ENCODE peak calls at places on chromosomes 12 and 14, in four cellular contexts. X is A549; M is right atrium auricular region; F is CD8-positive, alpha-beta memory T cell. L is an unnamed sample.
A peak's percentile ranks its signal among the peaks of the same experiment; 100 is the strongest.

GRCh38 chr14:104212206-104213095 is 74.1 kb downstream of the KIF26A start:
- DNase-seq in X (no peak), M (no peak), F (no peak), L (no peak)

GRCh38 chr14:24064091-24064795 is 7.1 kb upstream of the CPNE6 start:
- DNase-seq in X (no peak), M (no peak), F (no peak), L (no peak)

GRCh38 chr14:103518416-103519042 is 4.1 kb downstream of the CKB start:
- DNase-seq in X (peak; percentile 93), M (no peak), F (peak; percentile 46), L (peak; percentile 92)

GRCh38 chr14:92846162-92846897 is 52.2 kb downstream of the GOLGA5 start:
- DNase-seq in X (no peak), M (no peak), F (no peak), L (no peak)

GRCh38 chr12:26845984-26846383 is 13.0 kb upstream of the ITPR2 start:
- DNase-seq in X (no peak), M (peak; percentile 66), F (no peak), L (no peak)

GRCh38 chr14:66070542-66071319 is 415.4 kb upstream of the CCDC196 start:
- DNase-seq in X (peak; percentile 55), M (no peak), F (peak; percentile 49), L (no peak)

GRCh38 chr12:98465505-98465904 is 49.9 kb upstream of the TMPO start:
- DNase-seq in X (no peak), M (no peak), F (no peak), L (no peak)

GRCh38 chr12:28704477-28705169 is 444.5 kb upstream of the FAR2 start:
- DNase-seq in X (no peak), M (no peak), F (no peak), L (no peak)

GRCh38 chr14:61678966-61679365 is 16.3 kb upstream of the HIF1A start:
- DNase-seq in X (no peak), M (no peak), F (no peak), L (no peak)

GRCh38 chr14:53537421-53538315 is 384.5 kb upstream of the DDHD1 start:
- DNase-seq in X (no peak), M (no peak), F (no peak), L (peak; percentile 67)

GRCh38 chr12:64666054-64666914 is 56.0 kb downstream of the RASSF3 start:
- DNase-seq in X (no peak), M (no peak), F (no peak), L (no peak)

DNA sequence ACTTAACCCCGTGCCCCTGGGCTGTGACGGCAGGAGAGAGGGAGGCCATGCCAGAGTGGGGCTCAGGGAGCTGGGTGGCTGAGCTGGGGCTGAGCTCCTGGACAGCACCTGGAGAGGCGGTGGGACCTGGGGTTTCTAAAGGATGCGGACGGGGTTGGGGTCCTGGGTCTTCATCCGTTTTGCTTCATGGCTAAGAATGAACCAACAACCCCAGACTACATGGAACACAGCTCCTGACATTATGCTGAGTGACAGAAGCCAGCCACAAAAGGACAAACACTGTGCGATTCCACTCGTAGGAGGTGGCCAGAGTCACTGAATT is 60.6 kb downstream of the NCOR2 start:
- DNase-seq in X (no peak), M (no peak), F (no peak), L (no peak)
- H3K4me1 ChIP-seq in X (peaks cover 22% of the 10 kb centered on the region), M (no peaks in the 10 kb centered on the region), F (no peaks in the 10 kb centered on the region), L (peaks cover 86% of the 10 kb centered on the region)

GRCh38 chr12:113698505-113698858 is 226.8 kb upstream of the LHX5 start:
- DNase-seq in X (no peak), M (no peak), F (no peak), L (no peak)
- H3K4me3 ChIP-seq in X (no peak overlapping the region), M (no peak overlapping the region), F (no peak overlapping the region), L (no peak overlapping the region)

DNA sequence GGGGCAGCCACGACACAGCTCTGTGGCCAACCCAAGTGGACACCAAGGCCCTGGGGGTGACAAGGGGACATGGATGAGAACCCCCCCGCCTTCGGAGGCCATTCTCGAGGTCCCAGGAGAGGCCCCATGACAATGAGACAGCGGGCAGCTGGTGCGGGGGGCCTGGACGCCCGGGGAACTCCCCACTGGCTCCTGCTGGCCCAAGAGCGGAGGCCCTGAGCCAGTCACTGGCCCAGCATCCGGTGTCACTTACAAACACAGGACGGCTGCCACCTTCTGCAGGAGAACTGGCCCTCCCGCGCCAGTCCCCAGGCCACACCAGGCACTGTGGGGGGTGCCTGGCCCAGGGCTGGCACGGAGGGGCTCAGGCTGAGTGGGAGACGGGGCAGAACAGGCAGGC is 51.4 kb downstream of the NCOR2 start:
- DNase-seq in X (no peak), M (no peak), F (no peak), L (no peak)
- H3K4me1 ChIP-seq in X (peaks cover 68% of the 10 kb centered on the region), M (peaks cover 6% of the 10 kb centered on the region), F (no peaks in the 10 kb centered on the region), L (peaks cover 93% of the 10 kb centered on the region)

GRCh38 chr12:84911331-84912190 is 1.0 kb downstream of the SLC6A15 start:
- DNase-seq in X (peak; percentile 67), M (no peak), F (no peak), L (no peak)
- H3K4me3 ChIP-seq in X (peak overlapping the region; percentile 47), M (peak overlapping the region; percentile 10), F (no peak overlapping the region), L (peak overlapping the region; percentile 44)

GRCh38 chr14:90795744-90796143 is 20.5 kb downstream of the TTC7B start:
- DNase-seq in X (no peak), M (no peak), F (no peak), L (no peak)
- H3K4me1 ChIP-seq in X (peaks cover 7% of the 10 kb centered on the region), M (no peaks in the 10 kb centered on the region), F (no peaks in the 10 kb centered on the region), L (peaks cover 6% of the 10 kb centered on the region)

GRCh38 chr12:12558291-12558690 is 4.4 kb downstream of the DUSP16 start:
- DNase-seq in X (no peak), M (no peak), F (no peak), L (no peak)
- H3K4me3 ChIP-seq in X (peak overlapping the region; percentile 93), M (no peak overlapping the region), F (no peak overlapping the region), L (no peak overlapping the region)

GRCh38 chr12:50932787-50933280 is 19.5 kb upstream of the HIGD1C start:
- DNase-seq in X (no peak), M (no peak), F (no peak), L (no peak)
- H3K4me1 ChIP-seq in X (peaks cover 10% of the 10 kb centered on the region), M (no peaks in the 10 kb centered on the region), F (no peaks in the 10 kb centered on the region), L (peaks cover 83% of the 10 kb centered on the region)

GRCh38 chr14:54919330-54919729 is 16.7 kb upstream of the GCH1 start:
- DNase-seq in X (no peak), M (no peak), F (no peak), L (no peak)
- H3K4me3 ChIP-seq in X (no peak overlapping the region), M (no peak overlapping the region), F (no peak overlapping the region), L (no peak overlapping the region)

DNA sequence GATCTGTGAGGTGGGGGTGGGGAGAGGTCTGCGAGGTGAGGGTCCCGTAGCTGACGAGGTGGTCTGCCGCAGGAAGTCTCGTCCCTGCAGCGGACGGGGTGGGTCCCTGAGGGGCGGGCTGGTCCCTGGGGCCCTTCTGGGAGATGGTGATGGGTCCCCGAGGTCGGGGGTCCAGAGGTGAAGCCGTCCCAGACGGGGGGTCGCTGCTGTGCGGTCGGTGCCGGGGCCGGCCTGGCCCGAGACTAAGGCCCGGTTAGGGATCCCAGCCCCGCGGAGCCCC is 387 bp downstream of the PXN start:
- DNase-seq in X (no peak), M (no peak), F (no peak), L (peak; percentile 77)
- H3K4me1 ChIP-seq in X (peaks cover 43% of the 10 kb centered on the region), M (no peaks in the 10 kb centered on the region), F (peaks cover 49% of the 10 kb centered on the region), L (peaks cover 50% of the 10 kb centered on the region)